ENCODE peak calls at places on chromosomes 12 and 14, in nine cellular contexts. U is CD8-positive, alpha-beta memory T cell; R is NCI-H345; D is NCI-H748 treated with DMSO at 0.1 percent for 48 hours; C is GM10248; B is fibroblast of the aortic adventitia; W is upper lobe of right lung; J is stimulated activated CD4-positive, alpha-beta T cell treated with anti-CD3 and anti-CD28 coated beads, Interleukin-1b, Interleukin-23, amount 100 ng/mL, for 24 hours; M is dermis blood vessel endothelial cell. N is an unnamed sample.

GRCh38 chr14:103259801-103260628 is 74.0 kb upstream of the EIF5 start:
- DNase-seq in D (peak), J (no peak), R (peak), U (no peak), M (no peak), B (no peak), C (no peak), W (no peak), N (no peak)

GRCh38 chr12:91990525-91990924 is 155.1 kb downstream of the BTG1 start:
- DNase-seq in R (no peak), W (no peak), J (no peak), U (no peak), C (no peak), B (peak), M (peak), D (no peak), N (no peak)

GRCh38 chr14:104115691-104116543 is 22.5 kb upstream of the KIF26A start:
- DNase-seq in M (no peak), W (peak), U (no peak), B (no peak), D (no peak), R (no peak), C (no peak), J (no peak), N (no peak)

GRCh38 chr14:50064993-50065392 is 51.4 kb downstream of the VCPKMT start:
- DNase-seq in C (peak), R (no peak), W (peak), U (peak), B (peak), M (no peak), D (no peak), J (no peak), N (peak)

GRCh38 chr14:93332032-93332852 is 594 bp downstream of the BTBD7 start:
- DNase-seq in U (no peak), J (peak), C (peak), D (peak), M (peak), B (peak), W (peak), R (peak), N (peak)

GRCh38 chr14:70358631-70359030 is 852 bp downstream of the COX16 start:
- DNase-seq in M (peak), U (no peak), R (no peak), W (no peak), C (no peak), D (no peak), J (no peak), B (peak), N (no peak)

GRCh38 chr12:2339022-2339431 is 286.2 kb downstream of the CACNA1C start:
- DNase-seq in M (peak), C (no peak), D (no peak), W (no peak), U (no peak), B (peak), R (no peak), J (no peak), N (no peak)

GRCh38 chr12:67034110-67034879 is 234.9 kb upstream of the CAND1 start:
- DNase-seq in W (no peak), R (peak), U (no peak), C (no peak), B (no peak), M (no peak), J (no peak), D (no peak), N (no peak)

GRCh38 chr14:20671597-20672283 is 12.6 kb upstream of the RNASE4 start:
- DNase-seq in R (no peak), C (no peak), D (no peak), W (no peak), U (no peak), J (no peak), B (no peak), M (no peak), N (no peak)

GRCh38 chr12:120870415-120870814 is 33.7 kb downstream of the SPPL3 start:
- DNase-seq in C (no peak), D (no peak), W (no peak), B (no peak), R (no peak), M (no peak), J (no peak), U (no peak), N (no peak)

GRCh38 chr14:61512026-61512425 is 183.3 kb upstream of the HIF1A start:
- DNase-seq in D (no peak), W (no peak), R (no peak), C (no peak), M (no peak), U (no peak), J (no peak), B (no peak), N (no peak)

GRCh38 chr12:4562034-4562657 is at the start of gene DYRK4:
- DNase-seq in B (peak), J (no peak), D (peak), W (peak), R (no peak), M (peak), C (peak), U (no peak), N (no peak)

GRCh38 chr12:91722072-91722471 is 423.6 kb downstream of the BTG1 start:
- DNase-seq in U (no peak), M (no peak), B (no peak), J (no peak), W (no peak), C (no peak), R (no peak), D (no peak), N (no peak)

GRCh38 chr12:21697829-21698630 is 40.4 kb upstream of the LDHB start:
- DNase-seq in B (peak), R (peak), U (no peak), W (no peak), D (peak), M (peak), C (no peak), J (no peak), N (peak)

GRCh38 chr14:61217516-61217915 is 63.6 kb downstream of the TMEM30B start:
- DNase-seq in J (no peak), C (no peak), D (no peak), U (no peak), R (no peak), W (no peak), B (no peak), M (no peak), N (no peak)

GRCh38 chr12:72523754-72524153 is 251.6 kb downstream of the TRHDE start:
- DNase-seq in D (no peak), W (no peak), J (no peak), B (no peak), R (no peak), C (no peak), M (no peak), U (no peak), N (no peak)

GRCh38 chr12:3992945-3993344 is 119.7 kb upstream of the PARP11 start:
- DNase-seq in J (no peak), M (no peak), W (no peak), U (no peak), R (no peak), B (no peak), D (no peak), C (no peak), N (no peak)

GRCh38 chr14:105169776-105170655 is 1.4 kb upstream of the JAG2 start:
- DNase-seq in B (no peak), U (no peak), W (no peak), R (no peak), M (no peak), J (no peak), C (no peak), D (no peak), N (no peak)

GRCh38 chr14:23056956-23057756 is at the start of gene CDH24:
- DNase-seq in B (peak), M (peak), J (no peak), D (no peak), W (peak), U (peak), C (peak), R (no peak), N (peak)

GRCh38 chr12:48986720-48987291 is 8.7 kb downstream of the WNT1 start:
- DNase-seq in U (no peak), W (no peak), R (no peak), M (no peak), D (peak), B (no peak), J (no peak), C (no peak), N (no peak)

GRCh38 chr14:96470331-96470730 is 31.9 kb upstream of the PAPOLA start:
- DNase-seq in B (no peak), M (no peak), R (no peak), W (no peak), C (no peak), U (no peak), J (no peak), D (no peak), N (no peak)

GRCh38 chr12:49909328-49909727 is 5.6 kb upstream of the FAIM2 start:
- DNase-seq in U (no peak), R (no peak), W (no peak), J (no peak), B (no peak), M (no peak), C (no peak), D (no peak), N (no peak)

GRCh38 chr12:57793920-57794319 is 11.3 kb downstream of the TSFM start:
- DNase-seq in M (peak), W (no peak), U (no peak), D (no peak), J (no peak), R (no peak), B (peak), C (no peak), N (no peak)

GRCh38 chr12:104825408-104825807 is 132.7 kb downstream of the SLC41A2 start:
- DNase-seq in J (no peak), W (no peak), U (no peak), B (no peak), M (peak), D (no peak), R (no peak), C (no peak), N (peak)

GRCh38 chr12:28035483-28035882 is 63.0 kb upstream of the PTHLH start:
- DNase-seq in U (no peak), M (peak), B (peak), D (no peak), J (no peak), C (no peak), R (no peak), W (no peak), N (no peak)

GRCh38 chr12:23909559-23909958 is 39.9 kb downstream of the SOX5 start:
- DNase-seq in W (no peak), B (no peak), R (no peak), D (no peak), M (no peak), J (no peak), U (no peak), C (no peak), N (no peak)

GRCh38 chr12:77058740-77059139 is 6.6 kb downstream of the E2F7 start:
- DNase-seq in D (no peak), B (peak), J (no peak), R (no peak), C (no peak), W (no peak), M (no peak), U (no peak), N (no peak)

GRCh38 chr14:70811578-70811977 is 2.3 kb upstream of the MAP3K9 start:
- DNase-seq in R (no peak), D (no peak), J (no peak), M (no peak), C (no peak), U (no peak), W (no peak), B (no peak), N (no peak)

GRCh38 chr12:125533434-125534029 is 468.3 kb downstream of the AACS start:
- DNase-seq in C (peak), U (no peak), M (peak), B (peak), J (no peak), W (peak), R (peak), D (peak), N (peak)

GRCh38 chr14:20110438-20110837 is at the start of gene OR4K17:
- DNase-seq in W (no peak), U (no peak), J (no peak), R (no peak), B (no peak), M (no peak), C (no peak), D (no peak), N (no peak)

GRCh38 chr14:67377916-67378315 is 17.8 kb downstream of the EIF2S1 start:
- DNase-seq in B (no peak), R (no peak), J (no peak), M (no peak), C (no peak), W (no peak), D (no peak), U (no peak), N (no peak)

GRCh38 chr12:5546616-5547015 is 114.7 kb downstream of the NTF3 start:
- DNase-seq in M (no peak), J (no peak), B (no peak), R (no peak), W (no peak), U (no peak), C (no peak), D (no peak), N (no peak)

GRCh38 chr12:128970941-128971340 is 117.7 kb downstream of the GLT1D1 start:
- DNase-seq in B (no peak), D (no peak), M (no peak), C (no peak), J (no peak), U (no peak), R (peak), W (no peak), N (no peak)

GRCh38 chr12:57261385-57261784 is 10.4 kb upstream of the STAC3 start:
- DNase-seq in B (no peak), J (no peak), D (peak), C (no peak), W (no peak), M (no peak), R (peak), U (no peak), N (no peak)

GRCh38 chr12:49489720-49490119 is 49.1 kb upstream of the KCNH3 start:
- DNase-seq in U (no peak), C (no peak), M (peak), W (no peak), J (no peak), R (no peak), B (peak), D (no peak), N (no peak)

GRCh38 chr14:101111620-101112290 is 208.2 kb upstream of the RTL1 start:
- DNase-seq in C (no peak), R (no peak), B (no peak), M (no peak), D (no peak), J (no peak), U (no peak), W (no peak), N (no peak)

GRCh38 chr14:105180598-105181528 is at the start of gene NUDT14:
- DNase-seq in C (peak), R (peak), W (peak), M (peak), U (peak), J (peak), B (peak), D (peak), N (no peak)